ENCODE peak calls at places on chromosomes 2 and 18, in four cellular contexts. G, Z, U and Y are unnamed samples.

GRCh38 chr2:43075054-43075593 is 151.3 kb downstream of the ZFP36L2 start:
- DNase-seq in G (no peak), Z (no peak), U (no peak), Y (no peak)

GRCh38 chr2:207974214-207974600 is 51.1 kb downstream of the PLEKHM3 start:
- DNase-seq in G (no peak), Z (peak), U (no peak), Y (no peak)

GRCh38 chr2:43323810-43324588 is 97.6 kb upstream of the ZFP36L2 start:
- DNase-seq in G (no peak), Z (no peak), U (no peak), Y (no peak)

GRCh38 chr2:218285604-218286003 is 6.7 kb downstream of the TMBIM1 start:
- DNase-seq in G (no peak), Z (no peak), U (no peak), Y (no peak)

GRCh38 chr2:2170861-2171260 is 160.2 kb downstream of the MYT1L start:
- DNase-seq in G (no peak), Z (no peak), U (no peak), Y (no peak)

GRCh38 chr2:56077352-56077915 is 106.4 kb upstream of the CCDC85A start:
- DNase-seq in G (peak), Z (no peak), U (no peak), Y (no peak)

GRCh38 chr2:111032721-111033532 is 87.8 kb upstream of the BCL2L11 start:
- DNase-seq in G (no peak), Z (no peak), U (no peak), Y (no peak)

GRCh38 chr18:71045331-71046065 is 756.7 kb downstream of the SOCS6 start:
- DNase-seq in G (no peak), Z (no peak), U (no peak), Y (no peak)

GRCh38 chr18:27861539-27861938 is 315.4 kb downstream of the CDH2 start:
- DNase-seq in G (no peak), Z (no peak), U (no peak), Y (no peak)

GRCh38 chr18:57807336-57808117 is 4.4 kb upstream of the ATP8B1 start:
- DNase-seq in G (no peak), Z (no peak), U (no peak), Y (no peak)

DNA sequence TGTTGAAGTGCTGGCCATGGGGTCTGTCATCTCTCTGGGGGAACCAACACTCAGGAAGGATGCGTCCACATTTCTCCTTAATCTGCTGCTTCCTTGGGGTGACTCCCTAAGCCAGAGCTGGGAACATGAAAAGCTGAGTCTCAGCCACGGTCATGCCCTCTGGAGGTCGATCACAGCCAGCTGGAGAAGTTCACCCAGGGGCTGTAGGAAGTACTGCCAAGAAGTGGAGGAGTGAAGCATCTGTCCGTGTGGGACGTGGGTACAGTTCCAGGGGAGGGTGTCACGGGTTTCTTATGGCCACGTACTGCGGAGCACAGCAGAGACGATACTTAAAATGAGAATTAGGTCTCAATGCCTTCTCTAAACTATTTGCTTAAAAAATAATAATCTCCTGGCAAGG is 42.4 kb upstream of the IGFBP2 start:
- DNase-seq in G (peak), Z (no peak), U (no peak), Y (no peak)
- TF ChIP-seq POLR2AphosphoS5 in G (no peak), Z (no peak), U (no peak), Y (no peak)

GRCh38 chr2:197211881-197212342 is 98.7 kb downstream of the ANKRD44 start:
- DNase-seq in G (no peak), Z (no peak), U (no peak), Y (no peak)

GRCh38 chr2:197219636-197220035 is 90.9 kb downstream of the ANKRD44 start:
- DNase-seq in G (no peak), Z (no peak), U (no peak), Y (no peak)

GRCh38 chr2:197212344-197213262 is 98.0 kb downstream of the ANKRD44 start:
- DNase-seq in G (no peak), Z (peak), U (no peak), Y (no peak)

GRCh38 chr2:197215988-197216979 is 94.3 kb downstream of the ANKRD44 start:
- DNase-seq in G (no peak), Z (peak), U (peak), Y (no peak)

GRCh38 chr2:197217561-197217960 is 93.0 kb downstream of the ANKRD44 start:
- DNase-seq in G (no peak), Z (no peak), U (no peak), Y (no peak)
- TF ChIP-seq SPI1 in G (no peak), Z (no peak), U (no peak), Y (no peak)

GRCh38 chr2:7280790-7281189 is 363.6 kb downstream of the RNF144A start:
- DNase-seq in G (no peak), Z (no peak), U (peak), Y (no peak)
- TF ChIP-seq POLR2AphosphoS5 in G (no peak), Z (no peak), U (no peak), Y (no peak)

GRCh38 chr2:23387221-23387550 is 2.2 kb downstream of the KLHL29 start:
- DNase-seq in G (no peak), Z (no peak), U (no peak), Y (no peak)

GRCh38 chr2:23385351-23385747 is 370 bp downstream of the KLHL29 start:
- DNase-seq in G (no peak), Z (no peak), U (no peak), Y (peak)

GRCh38 chr2:23386422-23387220 is 1.6 kb downstream of the KLHL29 start:
- DNase-seq in G (no peak), Z (no peak), U (no peak), Y (peak)

GRCh38 chr2:23384551-23385349 is at the start of gene KLHL29:
- DNase-seq in G (peak), Z (no peak), U (no peak), Y (peak)

GRCh38 chr2:23385748-23386421 is 906 bp downstream of the KLHL29 start:
- DNase-seq in G (no peak), Z (no peak), U (no peak), Y (peak)
- TF ChIP-seq SPI1 in G (no peak), Z (no peak), U (no peak), Y (no peak)

GRCh38 chr18:46055841-46056240 is 16.2 kb downstream of the PSTPIP2 start:
- DNase-seq in G (no peak), Z (no peak), U (no peak), Y (no peak)

GRCh38 chr18:46060359-46060841 is 11.7 kb downstream of the PSTPIP2 start:
- DNase-seq in G (peak), Z (peak), U (no peak), Y (no peak)

GRCh38 chr18:46062781-46063180 is 9.3 kb downstream of the PSTPIP2 start:
- DNase-seq in G (no peak), Z (no peak), U (no peak), Y (no peak)

GRCh38 chr18:46061796-46062195 is 10.3 kb downstream of the PSTPIP2 start:
- DNase-seq in G (no peak), Z (no peak), U (no peak), Y (no peak)

DNA sequence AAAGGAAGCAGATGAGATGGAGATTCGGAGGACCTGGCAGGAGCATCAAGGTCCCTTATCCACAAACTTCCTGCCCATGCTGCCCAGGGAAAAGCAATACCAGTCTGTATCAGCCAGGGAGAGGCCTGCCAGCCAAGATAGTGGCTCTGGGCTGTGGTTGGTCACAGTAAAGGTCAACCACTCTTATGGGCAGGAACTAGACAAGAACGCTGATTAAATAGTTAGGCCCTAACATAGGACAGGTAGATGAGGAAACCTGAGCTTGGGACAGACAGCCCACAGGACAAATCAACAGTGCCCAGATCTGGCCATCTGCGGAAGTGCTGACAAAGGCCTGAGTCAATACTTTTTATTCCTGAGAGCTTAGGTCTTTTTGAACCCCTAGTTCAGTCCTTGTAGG is 10.7 kb downstream of the PSTPIP2 start:
- DNase-seq in G (peak), Z (no peak), U (no peak), Y (no peak)
- TF ChIP-seq POLR2AphosphoS5 in G (no peak), Z (no peak), U (no peak), Y (no peak)

GRCh38 chr18:23814977-23815614 is 125.8 kb downstream of the LAMA3 start:
- DNase-seq in G (no peak), Z (no peak), U (no peak), Y (no peak)
- TF ChIP-seq SPI1 in G (no peak), Z (no peak), U (no peak), Y (no peak)